ENCODE peak calls at places on chromosomes 11 and 22, in five cellular contexts. S, T, Y, H and M are unnamed samples.

GRCh38 chr22:38461057-38461413 is 6.0 kb upstream of the KCNJ4 start:
- DNase-seq in H (no peak), T (no peak), S (no peak), Y (no peak), M (no peak)

GRCh38 chr11:63510360-63511130 is 4.7 kb downstream of the LGALS12 start:
- DNase-seq in H (no peak), T (no peak), S (no peak), Y (no peak), M (no peak)

GRCh38 chr11:115222218-115222862 is 281.9 kb downstream of the CADM1 start:
- DNase-seq in Y (peak), T (peak), H (no peak), S (no peak), M (no peak)

GRCh38 chr22:42313804-42314581 is 43.5 kb upstream of the TCF20 start:
- DNase-seq in Y (peak), S (peak), T (peak), H (peak), M (peak)

GRCh38 chr22:47297261-47298016 is 535.0 kb downstream of the TBC1D22A start:
- DNase-seq in Y (no peak), H (no peak), T (no peak), S (no peak), M (no peak)

GRCh38 chr11:46991391-46991790 is 54.8 kb downstream of the CSTPP1 start:
- DNase-seq in H (no peak), S (no peak), Y (no peak), T (no peak), M (no peak)

GRCh38 chr11:121473064-121473777 is 20.5 kb upstream of the SORL1-AS1 start:
- DNase-seq in T (no peak), Y (no peak), S (no peak), H (no peak), M (no peak)

GRCh38 chr11:44711772-44712608 is 14.8 kb upstream of the TSPAN18 start:
- DNase-seq in T (no peak), S (no peak), H (peak), Y (no peak), M (no peak)

GRCh38 chr22:39469681-39470461 is 13.1 kb downstream of the MGAT3 start:
- DNase-seq in H (no peak), Y (peak), S (no peak), T (peak), M (no peak)
- TF ChIP-seq ZNF274 in H (no peak), Y (no peak), S (no peak), T (no peak), M (no peak)

GRCh38 chr11:127818625-127819024 is 768.7 kb downstream of the ETS1 start:
- DNase-seq in H (no peak), T (no peak), Y (no peak), S (no peak), M (no peak)

GRCh38 chr11:127816959-127817358 is 770.4 kb downstream of the ETS1 start:
- DNase-seq in S (no peak), T (no peak), H (no peak), Y (no peak), M (no peak)

DNA sequence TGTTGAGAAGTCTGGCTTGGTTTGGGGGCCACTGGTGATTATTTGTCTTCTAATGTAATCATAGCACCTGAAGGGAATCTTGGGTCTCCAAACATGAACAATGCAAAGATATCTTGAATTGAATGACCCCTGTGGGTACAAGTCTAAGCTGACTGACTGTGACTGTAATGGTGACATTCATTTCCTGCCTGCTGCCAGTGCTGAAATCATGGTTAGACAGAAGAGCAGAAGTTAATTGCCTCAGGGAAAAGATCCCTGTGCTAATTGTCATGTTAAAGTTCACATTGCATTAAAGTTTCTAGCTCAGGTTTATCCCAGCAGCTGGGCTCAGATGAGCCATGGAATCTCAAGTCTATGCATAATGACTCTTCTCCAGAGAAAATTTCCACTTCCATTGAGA is 772.0 kb downstream of the ETS1 start:
- DNase-seq in H (no peak), S (no peak), Y (no peak), T (no peak), M (peak)
- TF ChIP-seq ZNF274 in H (no peak), S (no peak), Y (no peak), T (no peak), M (no peak)

DNA sequence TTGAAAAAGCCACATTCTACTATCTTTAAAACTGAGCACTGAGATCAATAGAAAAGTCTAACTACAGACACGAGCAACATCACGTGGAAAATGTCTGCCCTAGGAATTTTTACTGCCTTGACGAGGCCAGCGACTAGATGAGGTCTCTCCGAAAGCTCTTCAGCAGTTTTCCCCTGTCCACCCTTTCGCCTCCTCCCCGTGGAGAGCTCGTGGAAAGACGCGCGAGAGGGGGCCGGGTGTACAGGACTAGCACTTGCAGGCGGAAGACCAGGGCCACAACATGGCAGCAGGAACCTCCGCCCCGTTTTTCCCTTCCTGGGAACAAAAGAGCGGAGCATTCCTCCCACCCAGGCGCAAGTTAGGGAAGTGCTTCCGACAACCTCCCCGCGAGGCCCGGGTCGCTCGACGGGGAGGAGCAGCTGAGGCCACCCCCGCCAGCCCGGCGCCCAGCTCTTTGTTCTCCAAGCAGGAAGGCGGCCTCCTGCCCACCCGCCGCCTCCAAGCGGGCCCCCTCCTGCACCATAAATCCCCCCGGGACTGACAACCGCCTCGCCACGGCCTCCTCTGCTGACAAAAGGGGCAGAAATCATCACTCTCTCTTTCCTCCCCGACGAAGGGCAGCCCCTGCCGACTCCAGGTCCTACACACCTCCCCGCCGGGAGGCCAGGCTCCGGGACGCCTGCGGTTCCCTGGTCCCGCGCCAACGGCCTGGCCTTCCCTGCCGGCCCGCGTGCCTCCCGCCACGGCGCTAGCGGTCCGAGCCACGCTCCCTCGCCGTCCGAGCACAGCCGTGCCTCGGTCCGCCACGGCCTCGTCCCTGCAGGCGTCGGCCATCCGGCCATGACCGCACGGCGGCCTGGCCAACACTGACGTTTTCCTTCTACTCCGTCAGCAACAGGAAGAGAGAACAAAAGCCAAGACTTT is 835 bp downstream of the EIF4G2 start:
- DNase-seq in T (peak), Y (peak), S (no peak), H (peak), M (no peak)
- TF ChIP-seq ZNF274 in T (no peak), Y (no peak), S (no peak), H (no peak), M (no peak)

DNA sequence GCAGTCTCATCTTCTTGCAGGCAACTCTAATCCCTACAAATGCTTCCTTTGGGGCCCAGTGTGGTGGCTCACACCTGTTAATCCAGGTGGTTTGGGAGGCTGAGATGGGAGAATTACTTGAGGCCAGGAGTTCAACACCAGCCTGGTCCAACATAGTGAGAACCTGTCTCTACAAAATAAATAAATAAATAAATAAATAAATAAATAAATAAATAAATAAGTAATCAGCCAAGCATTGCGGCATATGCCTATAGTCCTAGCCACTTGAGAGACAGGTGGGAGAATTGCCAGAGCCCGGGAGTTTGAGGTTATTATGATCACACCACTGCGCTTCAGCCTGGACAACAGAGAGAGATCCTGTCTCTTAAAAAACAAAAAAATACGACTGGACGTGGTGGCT is 34.1 kb upstream of the RRAS2 start:
- DNase-seq in Y (no peak), H (no peak), T (no peak), S (no peak), M (no peak)
- TF ChIP-seq ZNF274 in Y (no peak), H (no peak), T (no peak), S (no peak), M (no peak)

DNA sequence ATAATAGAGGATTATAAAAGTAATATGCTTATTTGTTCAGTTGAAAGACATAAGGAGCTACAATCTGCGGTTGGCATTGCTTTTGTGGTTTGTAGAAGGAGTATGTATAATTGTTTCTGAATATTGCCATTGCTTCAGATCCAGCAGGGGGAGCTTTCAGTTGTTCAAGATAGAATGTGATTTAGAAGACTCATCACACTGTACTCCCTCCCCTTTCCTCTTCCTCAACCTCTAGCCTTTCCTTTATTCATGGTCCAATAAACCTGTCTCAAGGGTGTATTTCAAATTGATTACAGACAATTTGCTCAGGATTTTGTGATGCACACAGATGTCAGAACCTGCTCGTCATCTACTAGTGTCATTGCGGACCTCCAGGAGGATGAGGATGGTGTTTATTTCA is 9.8 kb downstream of the PRMT3 start:
- DNase-seq in H (no peak), T (peak), S (peak), Y (peak), M (peak)
- TF ChIP-seq ZNF274 in H (no peak), T (no peak), S (no peak), Y (no peak), M (no peak)

GRCh38 chr11:83583953-83584352 is 297.8 kb upstream of the CCDC90B start:
- DNase-seq in H (no peak), T (no peak), Y (no peak), S (no peak), M (no peak)
- TF ChIP-seq ZNF274 in H (no peak), T (no peak), Y (no peak), S (no peak), M (no peak)

DNA sequence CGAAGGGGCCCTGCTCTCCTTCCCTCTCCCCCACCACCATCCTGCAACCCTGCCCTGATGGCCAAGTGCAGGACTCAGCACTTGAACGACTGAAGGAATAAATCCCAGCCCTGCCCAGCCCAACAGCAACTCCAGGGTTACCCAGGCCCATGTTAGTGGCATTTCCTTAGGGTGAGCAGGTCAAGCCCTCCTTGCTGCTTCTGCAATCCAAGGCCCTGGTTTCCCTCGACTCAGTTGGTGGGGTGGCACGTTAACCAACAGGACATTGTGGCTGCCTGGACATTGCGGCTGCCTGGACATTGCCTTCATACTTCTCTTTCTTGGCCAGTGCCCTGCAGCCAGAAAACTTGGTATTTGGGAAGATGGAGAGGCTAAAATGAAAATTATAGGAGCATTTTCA is 141.4 kb downstream of the TRIM29 start:
- DNase-seq in H (no peak), Y (no peak), S (no peak), T (no peak), M (no peak)
- TF ChIP-seq ZNF274 in H (no peak), Y (no peak), S (no peak), T (no peak), M (no peak)

GRCh38 chr22:29593923-29594322 is 9.5 kb upstream of the NF2 start:
- DNase-seq in T (peak), H (no peak), Y (no peak), S (no peak), M (no peak)
- TF ChIP-seq ZNF274 in T (no peak), H (no peak), Y (no peak), S (no peak), M (no peak)

GRCh38 chr11:92739020-92739419 is 230.4 kb upstream of the MTNR1B start:
- DNase-seq in H (no peak), S (no peak), T (no peak), Y (no peak), M (no peak)
- TF ChIP-seq ZNF274 in H (no peak), S (no peak), T (no peak), Y (no peak), M (no peak)